ENCODE peak calls at places on chromosomes 13 and 19, in five cellular contexts. K, C, T, F and I are unnamed samples.

GRCh38 chr13:98279473-98280175 is 102.6 kb upstream of the RNF113B start:
- DNase-seq in K (no peak), C (no peak), T (peak; percentile 72), F (no peak), I (no peak)

GRCh38 chr13:77779461-77780272 is 82.2 kb downstream of the SLAIN1 start:
- DNase-seq in K (no peak), F (peak; percentile 90), T (peak; percentile 24), C (peak; percentile 52), I (peak; percentile 53)

GRCh38 chr13:29509999-29510586 is 85.4 kb downstream of the SLC7A1 start:
- DNase-seq in F (no peak), K (no peak), C (no peak), T (no peak), I (no peak)

GRCh38 chr13:93558637-93559036 is 332.0 kb downstream of the GPC6 start:
- DNase-seq in F (no peak), C (no peak), T (no peak), K (no peak), I (no peak)

GRCh38 chr19:46416077-46416709 is 2.8 kb upstream of the CCDC8 start:
- DNase-seq in C (peak; percentile 65), T (peak; percentile 95), F (peak; percentile 95), K (no peak), I (no peak)

GRCh38 chr13:45206340-45206739 is 5.5 kb upstream of the KCTD4 start:
- DNase-seq in K (no peak), T (no peak), C (no peak), F (peak; percentile 84), I (no peak)

GRCh38 chr19:16661480-16662034 is 618 bp downstream of the TMEM38A start:
- DNase-seq in T (peak; percentile 75), K (peak; percentile 1), C (peak; percentile 37), F (no peak), I (no peak)

GRCh38 chr19:3700242-3701032 is at the start of gene PIP5K1C:
- DNase-seq in C (peak; percentile 96), F (peak; percentile 89), K (peak; percentile 85), T (peak; percentile 94), I (peak; percentile 100)

GRCh38 chr13:97521726-97522125 is 87.8 kb downstream of the RAP2A start:
- DNase-seq in C (no peak), T (no peak), K (no peak), F (no peak), I (no peak)

GRCh38 chr13:80340643-80341097 is 256 bp downstream of the SPRY2 start:
- DNase-seq in C (no peak), T (no peak), K (no peak), F (no peak), I (peak; percentile 43)

GRCh38 chr13:114023716-114024602 is 50.1 kb upstream of the C13orf46 start:
- DNase-seq in T (no peak), F (no peak), C (no peak), K (no peak), I (no peak)

GRCh38 chr13:63206431-63206830 is 1790.8 kb upstream of the PCDH20 start:
- DNase-seq in F (no peak), C (no peak), K (no peak), T (no peak), I (no peak)

GRCh38 chr19:23774156-23774971 is 15.7 kb upstream of the ZNF681 start:
- DNase-seq in C (no peak), T (no peak), F (no peak), K (no peak), I (no peak)

GRCh38 chr19:44694184-44694579 is 4.8 kb upstream of the CEACAM16 start:
- DNase-seq in T (no peak), C (no peak), K (no peak), F (no peak), I (no peak)

GRCh38 chr13:113816925-113817859 is 46.7 kb downstream of the GAS6 start:
- DNase-seq in T (peak; percentile 94), F (peak; percentile 85), K (peak; percentile 60), C (peak; percentile 96), I (peak; percentile 78)

GRCh38 chr19:3443840-3444694 is 36.3 kb downstream of the SMIM24 start:
- DNase-seq in T (peak; percentile 54), C (no peak), F (peak; percentile 61), K (no peak), I (no peak)

GRCh38 chr13:45108716-45109706 is 11.3 kb upstream of the GTF2F2 start:
- DNase-seq in C (no peak), T (no peak), F (peak; percentile 8), K (no peak), I (peak; percentile 17)

GRCh38 chr13:97367427-97367826 is 66.5 kb upstream of the RAP2A start:
- DNase-seq in K (no peak), T (no peak), C (no peak), F (peak; percentile 52), I (no peak)

GRCh38 chr13:96984061-96984508 is 10.2 kb downstream of the OXGR1 start:
- DNase-seq in T (peak; percentile 29), F (no peak), C (peak; percentile 75), K (no peak), I (peak; percentile 19)

GRCh38 chr13:20264271-20265018 is 32.3 kb upstream of the GJB6 start:
- DNase-seq in K (no peak), T (no peak), F (no peak), C (no peak), I (no peak)

GRCh38 chr19:18202759-18203407 is 959 bp downstream of the RAB3A start:
- DNase-seq in K (no peak), C (peak; percentile 49), F (peak; percentile 27), T (peak; percentile 34), I (no peak)

GRCh38 chr13:110521296-110521680 is 40.2 kb downstream of the RAB20 start:
- DNase-seq in C (no peak), T (no peak), F (no peak), K (no peak), I (no peak)

GRCh38 chr13:29935309-29935981 is 85.0 kb upstream of the UBL3 start:
- DNase-seq in T (no peak), C (peak; percentile 47), K (peak; percentile 26), F (no peak), I (peak; percentile 53)

GRCh38 chr19:52229524-52229923 is 39.7 kb downstream of the PPP2R1A start:
- DNase-seq in F (no peak), K (no peak), C (no peak), T (no peak), I (no peak)

GRCh38 chr13:88592105-88592504 is 920.9 kb downstream of the SLITRK5 start:
- DNase-seq in T (no peak), K (no peak), C (no peak), F (no peak), I (no peak)

GRCh38 chr19:55210120-55210493 is 806 bp upstream of the PTPRH start:
- DNase-seq in T (no peak), K (no peak), F (peak; percentile 85), C (no peak), I (no peak)

GRCh38 chr19:1087813-1088418 is 7.3 kb downstream of the POLR2E start:
- DNase-seq in F (no peak), C (peak; percentile 61), T (no peak), K (no peak), I (peak; percentile 75)

GRCh38 chr19:56837892-56838679 is 2.4 kb downstream of the PEG3 start:
- DNase-seq in T (peak; percentile 56), C (peak; percentile 8), F (peak; percentile 78), K (no peak), I (peak; percentile 10)

GRCh38 chr19:35797663-35798062 is 15.0 kb downstream of the PRODH2 start:
- DNase-seq in C (no peak), T (no peak), F (no peak), K (no peak), I (no peak)

GRCh38 chr13:113777311-113778260 is 18.6 kb downstream of the TMEM255B start:
- DNase-seq in F (peak; percentile 34), K (no peak), T (no peak), C (no peak), I (no peak)

GRCh38 chr19:56080669-56081401 is 40.3 kb downstream of the ZNF787 start:
- DNase-seq in K (peak; percentile 52), F (peak; percentile 90), C (peak; percentile 91), T (peak; percentile 86), I (peak; percentile 87)

GRCh38 chr19:28012361-28012760 is 1200.6 kb downstream of the UQCRFS1 start:
- DNase-seq in C (no peak), T (no peak), K (no peak), F (no peak), I (no peak)

GRCh38 chr13:113943821-113944565 is 29.9 kb downstream of the C13orf46 start:
- DNase-seq in C (no peak), K (no peak), F (no peak), T (no peak), I (no peak)

GRCh38 chr19:48391100-48392005 is at the start of gene KDELR1:
- DNase-seq in F (peak; percentile 83), K (peak; percentile 59), C (peak; percentile 83), T (peak; percentile 80), I (peak; percentile 85)

GRCh38 chr13:59542303-59542702 is 621.4 kb downstream of the DIAPH3 start:
- DNase-seq in K (no peak), C (no peak), F (no peak), T (no peak), I (no peak)

GRCh38 chr13:50699874-50700663 is 143.4 kb downstream of the DLEU7 start:
- DNase-seq in C (no peak), F (no peak), K (no peak), T (no peak), I (no peak)

GRCh38 chr19:54114340-54114826 is 1.1 kb downstream of the TFPT start:
- DNase-seq in K (no peak), C (peak; percentile 43), F (peak; percentile 51), T (peak; percentile 51), I (peak; percentile 28)

GRCh38 chr13:112958127-112958989 is 10.7 kb upstream of the MCF2L start:
- DNase-seq in C (no peak), F (no peak), K (no peak), T (no peak), I (no peak)